ENCODE peak calls at places on chromosomes 1 and 21, in ten cellular contexts. I, J, P, O, G, M, Z, K, Q and T are unnamed samples.

GRCh38 chr1:29271724-29272123 is 35.4 kb downstream of the PTPRU start:
- DNase-seq in K (no peak), I (peak; percentile 80), O (peak; percentile 54), M (no peak), J (peak; percentile 75), G (no peak), P (peak; percentile 65), Q (peak; percentile 82), Z (no peak), T (no peak)

GRCh38 chr1:243849089-243850012 is 692 bp downstream of the AKT3 start:
- DNase-seq in P (peak; percentile 68), I (peak; percentile 65), Z (peak; percentile 37), J (peak; percentile 58), Q (peak; percentile 67), O (peak; percentile 56), K (peak; percentile 23), M (peak; percentile 39), G (peak; percentile 7), T (no peak)

GRCh38 chr1:2382621-2383361 is 8.6 kb downstream of the MORN1 start:
- DNase-seq in K (no peak), G (no peak), Q (no peak), O (no peak), P (no peak), Z (no peak), J (peak; percentile 57), I (peak; percentile 26), M (no peak), T (no peak)

GRCh38 chr1:247118946-247119446 is 14.8 kb upstream of the ZNF669 start:
- DNase-seq in Z (no peak), G (no peak), I (peak; percentile 8), O (no peak), Q (peak; percentile 18), P (no peak), J (no peak), M (peak; percentile 24), K (no peak), T (no peak)

GRCh38 chr1:228457017-228457395 is 30.2 kb upstream of the RNF187 start:
- DNase-seq in P (no peak), O (no peak), I (no peak), G (no peak), K (peak; percentile 58), M (no peak), Z (no peak), Q (no peak), J (no peak), T (no peak)

GRCh38 chr1:179952181-179952580 is 2.4 kb upstream of the CEP350 start:
- DNase-seq in Z (no peak), P (no peak), O (no peak), G (no peak), J (no peak), I (no peak), Q (no peak), K (no peak), M (no peak), T (no peak)

GRCh38 chr1:9289724-9290493 is 2.8 kb upstream of the SPSB1 start:
- DNase-seq in O (peak; percentile 81), G (peak; percentile 70), I (peak; percentile 54), P (peak; percentile 89), Z (no peak), Q (peak; percentile 98), J (no peak), K (no peak), M (peak; percentile 64), T (no peak)

GRCh38 chr1:115322631-115323030 is 15.4 kb downstream of the NGF start:
- DNase-seq in P (no peak), O (no peak), Z (no peak), J (no peak), K (no peak), G (no peak), Q (no peak), M (peak; percentile 80), I (peak; percentile 58), T (no peak)

GRCh38 chr1:20110679-20111078 is 8.7 kb downstream of the PLA2G2D start:
- DNase-seq in J (no peak), P (peak; percentile 71), I (peak; percentile 47), O (no peak), Q (peak; percentile 91), K (no peak), Z (no peak), G (no peak), M (no peak), T (peak; percentile 76)

GRCh38 chr1:111471012-111471411 is 2.8 kb upstream of the C1orf162 start:
- DNase-seq in I (no peak), G (no peak), K (no peak), J (no peak), M (no peak), O (no peak), Z (no peak), P (no peak), Q (no peak), T (no peak)

GRCh38 chr1:155570593-155570990 is 8.0 kb upstream of the ASH1L start:
- DNase-seq in Z (no peak), J (no peak), G (no peak), K (no peak), M (no peak), I (no peak), P (no peak), O (no peak), Q (no peak), T (no peak)

GRCh38 chr1:29459551-29459945 is 223.2 kb downstream of the PTPRU start:
- DNase-seq in K (no peak), J (no peak), P (no peak), Q (no peak), G (no peak), O (no peak), I (no peak), M (no peak), Z (no peak), T (no peak)

GRCh38 chr1:42679364-42679983 is 2.7 kb upstream of the YBX1 start:
- DNase-seq in O (no peak), G (no peak), K (no peak), J (no peak), I (no peak), M (no peak), Q (peak; percentile 36), Z (no peak), P (no peak), T (no peak)

GRCh38 chr1:69737527-69738176 is 169.9 kb downstream of the LRRC7 start:
- DNase-seq in Z (peak; percentile 66), I (peak; percentile 78), P (no peak), M (peak; percentile 48), J (no peak), K (no peak), Q (peak; percentile 85), O (peak; percentile 45), G (no peak), T (peak; percentile 33)

GRCh38 chr1:224245188-224245587 is 62.1 kb downstream of the DEGS1 start:
- DNase-seq in K (no peak), I (peak; percentile 24), Q (peak; percentile 23), M (no peak), P (no peak), J (peak; percentile 69), Z (no peak), O (peak; percentile 44), G (no peak), T (no peak)

GRCh38 chr1:166865931-166866330 is 10.1 kb downstream of the TADA1 start:
- DNase-seq in J (no peak), Q (peak; percentile 71), K (no peak), O (no peak), G (no peak), M (no peak), Z (no peak), P (no peak), I (no peak), T (no peak)

GRCh38 chr1:210062033-210062432 is 124.0 kb downstream of the SYT14 start:
- DNase-seq in O (no peak), J (no peak), G (no peak), P (no peak), I (no peak), M (no peak), K (no peak), Z (no peak), Q (no peak), T (no peak)

GRCh38 chr21:38311765-38312164 is 55.0 kb downstream of the KCNJ15 start:
- DNase-seq in G (no peak), I (no peak), K (peak; percentile 86), O (no peak), Z (no peak), M (peak; percentile 93), J (no peak), Q (no peak), P (no peak), T (no peak)

GRCh38 chr1:32266926-32267645 is 16.0 kb downstream of the LCK start:
- DNase-seq in O (no peak), G (no peak), M (no peak), Z (no peak), I (peak; percentile 42), J (no peak), K (no peak), Q (peak; percentile 74), P (no peak), T (no peak)

GRCh38 chr1:107964397-107965111 is 426 bp downstream of the VAV3 start:
- DNase-seq in O (no peak), K (peak; percentile 53), M (no peak), Q (no peak), J (peak; percentile 61), G (no peak), Z (no peak), P (no peak), I (peak; percentile 14), T (no peak)

GRCh38 chr1:78543941-78544630 is 53.3 kb downstream of the PTGFR start:
- DNase-seq in G (no peak), O (no peak), Q (no peak), M (no peak), J (no peak), I (no peak), P (no peak), K (no peak), Z (no peak), T (peak; percentile 5)

GRCh38 chr1:1371741-1372711 is 3.0 kb downstream of the AURKAIP1 start:
- DNase-seq in J (peak; percentile 79), P (no peak), K (peak; percentile 16), Q (peak; percentile 54), I (peak; percentile 52), Z (no peak), G (no peak), O (peak; percentile 71), M (peak; percentile 46), T (no peak)

GRCh38 chr1:152577168-152577567 is 3.1 kb downstream of the LCE3D start:
- DNase-seq in P (no peak), J (no peak), I (no peak), K (no peak), M (no peak), Q (no peak), O (no peak), Z (no peak), G (no peak), T (no peak)